ENCODE peak calls at places on chromosome 10, in seven cellular contexts. F, V, E, B, N, M and Y are unnamed samples.

GRCh38 chr10:6242089-6242488 is 39.4 kb downstream of the PFKFB3 start:
- DNase-seq in F (no peak), V (no peak), E (no peak), B (no peak), N (no peak), M (no peak), Y (no peak)

GRCh38 chr10:15472431-15473400 is 101.6 kb upstream of the FAM171A1 start:
- DNase-seq in F (no peak), V (no peak), E (no peak), B (no peak), N (peak), M (no peak), Y (no peak)

GRCh38 chr10:102457591-102458150 is 6.3 kb upstream of the C10orf95 start:
- DNase-seq in F (no peak), V (no peak), E (no peak), B (no peak), N (no peak), M (no peak), Y (no peak)

GRCh38 chr10:76114556-76114955 is 683.1 kb downstream of the LRMDA start:
- DNase-seq in F (no peak), V (no peak), E (no peak), B (peak), N (no peak), M (no peak), Y (no peak)

GRCh38 chr10:84798333-84798732 is 469.9 kb downstream of the CCSER2 start:
- DNase-seq in F (no peak), V (no peak), E (no peak), B (no peak), N (no peak), M (no peak), Y (no peak)

GRCh38 chr10:98097611-98098010 is 36.8 kb upstream of the R3HCC1L start:
- DNase-seq in F (no peak), V (no peak), E (no peak), B (no peak), N (no peak), M (no peak), Y (no peak)

GRCh38 chr10:122154733-122155366 is 116.2 kb upstream of the BTBD16 start:
- DNase-seq in F (no peak), V (no peak), E (no peak), B (no peak), N (no peak), M (no peak), Y (peak)

GRCh38 chr10:108911814-108912541 is 1011.3 kb downstream of the XPNPEP1 start:
- DNase-seq in F (no peak), V (no peak), E (peak), B (peak), N (peak), M (no peak), Y (peak)

GRCh38 chr10:83991986-83992753 is 147.1 kb upstream of the GHITM start:
- DNase-seq in F (peak), V (peak), E (peak), B (peak), N (peak), M (peak), Y (peak)

GRCh38 chr10:32132357-32132756 is 76.1 kb upstream of the KIF5B start:
- DNase-seq in F (no peak), V (no peak), E (no peak), B (no peak), N (no peak), M (peak), Y (no peak)

GRCh38 chr10:65294329-65294728 is 1631.5 kb upstream of the LRRTM3 start:
- DNase-seq in F (no peak), V (no peak), E (no peak), B (no peak), N (no peak), M (no peak), Y (no peak)

GRCh38 chr10:122476034-122476695 is 14.8 kb downstream of the HTRA1 start:
- DNase-seq in F (no peak), V (no peak), E (no peak), B (no peak), N (no peak), M (no peak), Y (no peak)

GRCh38 chr10:123331438-123331837 is 177.2 kb downstream of the BUB3 start:
- DNase-seq in F (no peak), V (no peak), E (no peak), B (peak), N (no peak), M (no peak), Y (peak)

GRCh38 chr10:34254596-34254995 is 560.5 kb downstream of the PARD3 start:
- DNase-seq in F (peak), V (peak), E (peak), B (peak), N (no peak), M (no peak), Y (no peak)

GRCh38 chr10:84190621-84191020 is 3.7 kb upstream of the CDHR1 start:
- DNase-seq in F (no peak), V (no peak), E (no peak), B (no peak), N (no peak), M (no peak), Y (no peak)

GRCh38 chr10:78736926-78737618 is 331.7 kb upstream of the ZMIZ1 start:
- DNase-seq in F (no peak), V (no peak), E (no peak), B (no peak), N (no peak), M (no peak), Y (no peak)

GRCh38 chr10:126524526-126524925 is 136.2 kb upstream of the ADAM12 start:
- DNase-seq in F (no peak), V (no peak), E (no peak), B (no peak), N (no peak), M (no peak), Y (no peak)

GRCh38 chr10:113978802-113979201 is 64.9 kb upstream of the ADRB1 start:
- DNase-seq in F (no peak), V (no peak), E (no peak), B (no peak), N (no peak), M (no peak), Y (no peak)

GRCh38 chr10:11024596-11024995 is 6.9 kb downstream of the CELF2 start:
- DNase-seq in F (no peak), V (no peak), E (no peak), B (no peak), N (no peak), M (no peak), Y (no peak)

GRCh38 chr10:42867571-42867970 is 85.0 kb downstream of the BMS1 start:
- DNase-seq in F (no peak), V (no peak), E (no peak), B (no peak), N (no peak), M (no peak), Y (no peak)

GRCh38 chr10:42753126-42753506 is 29.5 kb upstream of the BMS1 start:
- DNase-seq in F (no peak), V (peak), E (peak), B (no peak), N (peak), M (peak), Y (peak)

GRCh38 chr10:71865561-71866041 is 14.6 kb upstream of the PSAP start:
- DNase-seq in F (no peak), V (no peak), E (no peak), B (no peak), N (no peak), M (no peak), Y (no peak)

GRCh38 chr10:71868192-71868697 is 17.2 kb upstream of the PSAP start:
- DNase-seq in F (no peak), V (no peak), E (peak), B (peak), N (no peak), M (peak), Y (peak)

GRCh38 chr10:71860243-71861029 is 9.4 kb upstream of the PSAP start:
- DNase-seq in F (no peak), V (peak), E (peak), B (peak), N (peak), M (peak), Y (no peak)

GRCh38 chr10:71863203-71863602 is 12.2 kb upstream of the PSAP start:
- DNase-seq in F (no peak), V (no peak), E (no peak), B (no peak), N (no peak), M (no peak), Y (no peak)

GRCh38 chr10:71864861-71865473 is 13.9 kb upstream of the PSAP start:
- DNase-seq in F (no peak), V (no peak), E (no peak), B (no peak), N (no peak), M (no peak), Y (no peak)
- TF ChIP-seq JUND in F (no peak), V (no peak), E (peak), B (no peak), N (no peak), M (peak), Y (no peak)

DNA sequence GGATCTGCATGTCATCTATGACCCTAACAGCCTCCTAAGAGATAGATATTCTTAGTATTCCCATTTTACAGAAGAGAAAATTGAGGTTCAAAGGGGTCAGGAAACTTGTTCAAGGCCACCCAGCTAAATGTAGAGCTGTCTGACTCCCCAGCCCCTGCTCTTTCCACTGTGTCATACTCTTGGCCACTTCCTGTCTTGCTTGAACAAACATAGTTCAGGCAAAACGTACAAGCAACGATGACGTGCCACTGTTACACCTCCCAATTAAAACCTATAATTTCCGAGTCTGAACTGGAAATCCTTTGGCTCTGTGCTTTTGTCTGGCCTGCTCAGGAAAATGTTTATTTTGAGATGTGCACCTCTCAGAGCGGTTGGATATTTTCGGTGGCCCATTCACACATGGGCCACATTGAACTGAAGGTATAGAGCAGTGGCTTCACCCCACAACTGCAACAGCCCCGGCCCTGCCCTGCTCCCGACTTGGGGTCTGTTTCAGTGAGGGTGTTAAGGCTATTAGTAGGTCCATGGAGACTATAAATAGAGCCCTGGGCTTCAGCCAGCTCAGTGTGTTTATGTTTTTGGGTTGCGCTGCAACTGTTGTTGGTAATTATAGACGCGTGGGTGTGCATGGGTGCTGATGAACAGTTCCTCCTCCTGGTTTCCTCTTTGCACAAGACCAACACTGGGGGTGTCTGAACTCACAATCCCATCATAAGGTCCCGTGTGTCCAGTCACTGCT is 172.3 kb upstream of the ADO start:
- DNase-seq in F (peak), V (no peak), E (no peak), B (no peak), N (no peak), M (no peak), Y (no peak)
- TF ChIP-seq JUND in F (no peak), V (no peak), E (no peak), B (no peak), N (no peak), M (no peak), Y (no peak)

GRCh38 chr10:110613341-110613995 is 30.7 kb upstream of the RBM20 start:
- DNase-seq in F (peak), V (no peak), E (no peak), B (no peak), N (no peak), M (no peak), Y (no peak)
- TF ChIP-seq JUND in F (no peak), V (no peak), E (no peak), B (no peak), N (no peak), M (no peak), Y (no peak)

GRCh38 chr10:132469197-132469942 is 68.2 kb upstream of the INPP5A start:
- DNase-seq in F (no peak), V (no peak), E (no peak), B (no peak), N (no peak), M (no peak), Y (no peak)
- TF ChIP-seq JUND in F (no peak), V (no peak), E (no peak), B (no peak), N (no peak), M (no peak), Y (no peak)

GRCh38 chr10:13110908-13111307 is 10.9 kb downstream of the OPTN start:
- DNase-seq in F (no peak), V (no peak), E (no peak), B (no peak), N (no peak), M (no peak), Y (no peak)
- TF ChIP-seq JUND in F (no peak), V (no peak), E (no peak), B (no peak), N (no peak), M (no peak), Y (no peak)

GRCh38 chr10:47166405-47166777 is 133.6 kb upstream of the GDF10 start:
- DNase-seq in F (no peak), V (no peak), E (no peak), B (no peak), N (no peak), M (no peak), Y (no peak)

GRCh38 chr10:47164800-47165128 is 135.2 kb upstream of the GDF10 start:
- DNase-seq in F (no peak), V (no peak), E (no peak), B (no peak), N (no peak), M (no peak), Y (no peak)

GRCh38 chr10:47165168-47165710 is 134.8 kb upstream of the GDF10 start:
- DNase-seq in F (no peak), V (no peak), E (no peak), B (no peak), N (no peak), M (no peak), Y (no peak)

GRCh38 chr10:47164126-47164799 is 135.7 kb upstream of the GDF10 start:
- DNase-seq in F (no peak), V (no peak), E (no peak), B (no peak), N (no peak), M (no peak), Y (no peak)

DNA sequence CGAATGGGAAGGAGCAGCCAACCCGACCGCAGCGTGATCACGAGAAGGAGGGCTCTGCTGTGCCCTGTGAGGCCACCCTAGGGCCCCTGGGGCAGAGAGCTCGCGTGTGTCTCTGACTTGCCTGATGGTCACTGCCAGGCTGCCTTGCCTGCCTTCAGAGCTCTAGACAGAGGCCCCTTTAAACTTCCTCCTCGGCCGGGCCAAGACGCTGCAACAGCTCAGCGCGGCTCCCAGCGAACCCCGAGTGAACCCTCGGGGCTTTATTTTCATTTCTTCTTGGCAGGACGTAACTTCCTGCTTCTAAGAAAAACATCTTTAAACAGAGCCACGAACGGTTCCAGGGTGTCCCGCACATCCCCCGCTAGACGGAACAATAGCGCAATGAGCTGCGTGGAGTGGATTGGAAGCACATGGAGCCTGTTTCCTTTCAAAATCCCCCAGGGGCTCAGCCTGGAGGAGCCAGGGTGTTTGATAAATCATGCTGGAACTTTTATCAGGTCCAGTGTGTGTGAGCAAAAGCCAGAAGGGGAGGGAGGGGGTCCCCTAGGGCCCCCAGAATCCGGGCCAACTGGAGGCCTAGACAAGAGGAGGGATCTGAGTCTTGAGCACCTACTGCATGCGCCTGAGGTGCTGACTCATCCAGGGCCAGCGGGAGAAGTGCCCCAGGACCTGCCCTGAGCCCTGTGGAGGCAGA is 134.1 kb upstream of the GDF10 start:
- DNase-seq in F (no peak), V (no peak), E (no peak), B (no peak), N (no peak), M (no peak), Y (peak)
- TF ChIP-seq JUND in F (no peak), V (no peak), E (no peak), B (no peak), N (no peak), M (no peak), Y (no peak)